ENCODE peak calls at places on chromosomes 1 and 21, in eight cellular contexts. X is midbrain, E is HAP-1, P is esophagus muscularis mucosa, A is epithelial cell of esophagus, F is ureter, V is GOT3, J is C1 segment of cervical spinal cord. Z is an unnamed sample.

GRCh38 chr1:183783896-183784637 is 20.9 kb upstream of the RGL1 start:
- DNase-seq in P (no peak), E (no peak), V (no peak), J (peak), A (no peak), X (peak), F (no peak), Z (no peak)

GRCh38 chr1:29708381-29708780 is 472.1 kb downstream of the PTPRU start:
- DNase-seq in V (no peak), F (no peak), P (no peak), A (no peak), E (no peak), J (no peak), X (no peak), Z (no peak)

GRCh38 chr1:172909606-172910326 is 141.0 kb downstream of the TNFSF18 start:
- DNase-seq in P (no peak), E (no peak), A (peak), V (no peak), J (no peak), F (no peak), X (no peak), Z (peak)

GRCh38 chr21:35026617-35027557 is 22.2 kb downstream of the RUNX1 start:
- DNase-seq in J (peak), X (peak), F (peak), E (no peak), V (no peak), A (peak), P (no peak), Z (no peak)

GRCh38 chr1:39590546-39590945 is 14.0 kb upstream of the PABPC4 start:
- DNase-seq in P (no peak), J (no peak), X (no peak), V (no peak), E (no peak), F (no peak), A (peak), Z (no peak)

GRCh38 chr21:41761211-41762181 is 5.4 kb downstream of the RIPK4 start:
- DNase-seq in J (no peak), F (no peak), X (no peak), A (peak), V (no peak), P (no peak), E (no peak), Z (no peak)

GRCh38 chr1:30263888-30264671 is 459.3 kb downstream of the MATN1 start:
- DNase-seq in A (no peak), F (no peak), X (no peak), V (no peak), E (no peak), J (no peak), P (no peak), Z (no peak)

GRCh38 chr1:13702425-13703127 is 2.6 kb downstream of the PRDM2 start:
- DNase-seq in X (no peak), E (no peak), F (no peak), P (no peak), J (no peak), A (no peak), V (no peak), Z (no peak)

GRCh38 chr1:6924891-6925290 is 139.6 kb downstream of the CAMTA1 start:
- DNase-seq in X (no peak), F (no peak), E (no peak), P (no peak), A (no peak), J (no peak), V (no peak), Z (no peak)

GRCh38 chr1:27539901-27540861 is 50.2 kb upstream of the WASF2 start:
- DNase-seq in X (no peak), A (peak), F (no peak), P (no peak), J (no peak), E (no peak), V (peak), Z (peak)

GRCh38 chr1:1119272-1119890 is 3.5 kb upstream of the C1orf159 start:
- DNase-seq in E (no peak), J (no peak), F (no peak), A (no peak), P (no peak), V (no peak), X (no peak), Z (no peak)

GRCh38 chr1:67741786-67742185 is 56.8 kb downstream of the GADD45A start:
- DNase-seq in P (no peak), E (no peak), A (no peak), X (no peak), F (no peak), J (no peak), V (no peak), Z (no peak)

GRCh38 chr1:206110820-206111219 is 6.4 kb downstream of the AVPR1B start:
- DNase-seq in A (no peak), F (no peak), X (no peak), E (no peak), J (no peak), V (no peak), P (no peak), Z (no peak)

GRCh38 chr1:180158149-180159147 is 3.8 kb downstream of the QSOX1 start:
- DNase-seq in E (no peak), F (peak), J (no peak), P (no peak), V (no peak), A (no peak), X (no peak), Z (no peak)

GRCh38 chr1:46077669-46078068 is 54.8 kb downstream of the PIK3R3 start:
- DNase-seq in F (no peak), A (peak), X (no peak), V (no peak), E (no peak), P (no peak), J (no peak), Z (no peak)

GRCh38 chr1:10979483-10979920 is 33.0 kb upstream of the TARDBP start:
- DNase-seq in P (no peak), E (peak), F (no peak), A (peak), V (no peak), X (peak), J (peak), Z (no peak)

GRCh38 chr1:208211901-208212843 is 32.0 kb downstream of the PLXNA2 start:
- DNase-seq in X (no peak), F (no peak), V (no peak), E (no peak), J (no peak), P (no peak), A (no peak), Z (no peak)

GRCh38 chr21:41578708-41579107 is 70.8 kb upstream of the TMPRSS2 start:
- DNase-seq in J (no peak), P (no peak), F (no peak), V (no peak), E (no peak), A (no peak), X (no peak), Z (no peak)

GRCh38 chr1:104733866-104734265 is 984.2 kb downstream of the AMY1C start:
- DNase-seq in E (no peak), F (no peak), P (no peak), V (no peak), A (no peak), X (no peak), J (no peak), Z (no peak)

GRCh38 chr1:118158918-118159317 is 26.1 kb downstream of the SPAG17 start:
- DNase-seq in V (no peak), X (no peak), J (no peak), P (no peak), A (peak), F (no peak), E (no peak), Z (no peak)

GRCh38 chr1:96715482-96715881 is 6.1 kb upstream of the PTBP2 start:
- DNase-seq in F (no peak), P (no peak), E (peak), X (no peak), V (no peak), A (no peak), J (no peak), Z (no peak)